ENCODE peak calls at places on chromosomes 5 and 9, in ten cellular contexts. Z is stimulated activated CD8-positive, alpha-beta memory T cell treated with anti-CD3 and anti-CD28 coated beads, Interleukin-2, amount 100 ng/mL, for 1 hour; W is glomerular endothelial cell; A is HepG2; R is Ammon's horn; T is AG04450; B is KG1; O is CD4-positive, alpha-beta T cell; L is stomach; Q is fibroblast of mammary gland. F is an unnamed sample.

GRCh38 chr9:132169672-132170392 is 8.0 kb downstream of the NTNG2 start:
- DNase-seq in Z (no peak), W (no peak), A (peak), R (peak), T (peak), B (peak), O (peak), L (peak), Q (peak), F (peak)

GRCh38 chr5:126477681-126478117 is 54.5 kb downstream of the GRAMD2B start:
- DNase-seq in Z (no peak), W (no peak), A (no peak), R (peak), T (no peak), B (no peak), O (no peak), L (no peak), Q (peak), F (no peak)

GRCh38 chr5:97162045-97162444 is 19.6 kb upstream of the LIX1 start:
- DNase-seq in Z (no peak), W (peak), A (peak), R (peak), T (peak), B (no peak), O (peak), L (peak), Q (peak), F (peak)

GRCh38 chr5:59661306-59661705 is 232.2 kb downstream of the PDE4D start:
- DNase-seq in Z (no peak), W (no peak), A (peak), R (no peak), T (no peak), B (no peak), O (no peak), L (no peak), Q (peak), F (no peak)

GRCh38 chr5:76391014-76391413 is 12.1 kb upstream of the IQGAP2 start:
- DNase-seq in Z (no peak), W (no peak), A (no peak), R (no peak), T (no peak), B (no peak), O (peak), L (no peak), Q (no peak), F (no peak)

GRCh38 chr5:36054646-36055045 is 12.0 kb downstream of the UGT3A2 start:
- DNase-seq in Z (no peak), W (no peak), A (no peak), R (no peak), T (no peak), B (no peak), O (no peak), L (no peak), Q (no peak), F (peak)

GRCh38 chr9:131545003-131545785 is at the start of gene PRRT1B:
- DNase-seq in Z (no peak), W (no peak), A (peak), R (no peak), T (no peak), B (no peak), O (no peak), L (peak), Q (no peak), F (no peak)

GRCh38 chr9:126893079-126893478 is 21.5 kb upstream of the RALGPS1 start:
- DNase-seq in Z (no peak), W (no peak), A (peak), R (no peak), T (no peak), B (no peak), O (no peak), L (no peak), Q (no peak), F (no peak)

GRCh38 chr9:88303785-88304495 is 84.3 kb upstream of the SPIN1 start:
- DNase-seq in Z (no peak), W (no peak), A (no peak), R (peak), T (no peak), B (no peak), O (no peak), L (no peak), Q (peak), F (no peak)

GRCh38 chr9:129412814-129413536 is 207.9 kb downstream of the C9orf50 start:
- DNase-seq in Z (no peak), W (peak), A (no peak), R (peak), T (no peak), B (no peak), O (no peak), L (peak), Q (peak), F (peak)

GRCh38 chr5:151628112-151628823 is 37.1 kb upstream of the FAT2 start:
- DNase-seq in Z (no peak), W (no peak), A (no peak), R (no peak), T (no peak), B (no peak), O (no peak), L (no peak), Q (no peak), F (peak)

GRCh38 chr5:77995793-77996409 is 219.8 kb upstream of the TBCA start:
- DNase-seq in Z (no peak), W (no peak), A (no peak), R (no peak), T (no peak), B (no peak), O (no peak), L (no peak), Q (no peak), F (peak)

GRCh38 chr5:77101298-77101697 is 14.2 kb upstream of the ZBED3 start:
- DNase-seq in Z (no peak), W (no peak), A (no peak), R (peak), T (peak), B (no peak), O (no peak), L (no peak), Q (peak), F (peak)

GRCh38 chr5:89560724-89561123 is 677.7 kb upstream of the MEF2C start:
- DNase-seq in Z (no peak), W (no peak), A (no peak), R (no peak), T (no peak), B (no peak), O (no peak), L (no peak), Q (no peak), F (no peak)

GRCh38 chr9:125893277-125893676 is 146.1 kb downstream of the PBX3 start:
- DNase-seq in Z (no peak), W (no peak), A (no peak), R (no peak), T (no peak), B (no peak), O (no peak), L (no peak), Q (no peak), F (no peak)

GRCh38 chr9:33620738-33621439 is 96.8 kb downstream of the ANKRD18B start:
- DNase-seq in Z (no peak), W (no peak), A (no peak), R (no peak), T (peak), B (no peak), O (no peak), L (no peak), Q (peak), F (peak)

GRCh38 chr5:1005904-1006655 is 2.5 kb upstream of the NKD2 start:
- DNase-seq in Z (no peak), W (no peak), A (no peak), R (no peak), T (no peak), B (no peak), O (no peak), L (no peak), Q (no peak), F (no peak)

GRCh38 chr5:8253376-8253775 is 384.4 kb downstream of the MTRR start:
- DNase-seq in Z (no peak), W (no peak), A (no peak), R (no peak), T (no peak), B (no peak), O (no peak), L (no peak), Q (no peak), F (no peak)

GRCh38 chr5:28500511-28500910 is 1462.1 kb upstream of the CDH9 start:
- DNase-seq in Z (no peak), W (no peak), A (no peak), R (no peak), T (no peak), B (no peak), O (no peak), L (no peak), Q (no peak), F (no peak)

GRCh38 chr9:83067579-83067978 is 4.6 kb upstream of the RASEF start:
- DNase-seq in Z (no peak), W (no peak), A (no peak), R (no peak), T (no peak), B (no peak), O (no peak), L (no peak), Q (peak), F (no peak)

GRCh38 chr5:2898661-2899060 is 147.2 kb upstream of the IRX2 start:
- DNase-seq in Z (no peak), W (no peak), A (no peak), R (no peak), T (no peak), B (no peak), O (no peak), L (no peak), Q (no peak), F (no peak)

GRCh38 chr5:104247260-104247659 is 684.7 kb upstream of the NUDT12 start:
- DNase-seq in Z (no peak), W (no peak), A (no peak), R (no peak), T (no peak), B (no peak), O (no peak), L (no peak), Q (no peak), F (no peak)

F was measured in myocyte.